ENCODE peak calls at places on chromosomes 6 and 20, in seven cellular contexts. One of them, this sample, is unnamed.

GRCh38 chr20:1283522-1284210 is 17.6 kb downstream of the SNPH start:
- DNase-seq in right lobe of liver: no peak
- DNase-seq in WERI-Rb-1: no peak
- DNase-seq in breast epithelium: no peak
- DNase-seq in CD4-positive, alpha-beta T cell: peak; percentile 12
- DNase-seq in brain microvascular endothelial cell: no peak
- DNase-seq in naive thymus-derived CD4-positive, alpha-beta T cell: no peak
- DNase-seq in this sample: no peak

GRCh38 chr20:19928379-19929360 is 88.5 kb upstream of the NAA20 start:
- DNase-seq in naive thymus-derived CD4-positive, alpha-beta T cell: no peak
- DNase-seq in right lobe of liver: no peak
- DNase-seq in brain microvascular endothelial cell: no peak
- DNase-seq in WERI-Rb-1: no peak
- DNase-seq in CD4-positive, alpha-beta T cell: no peak
- DNase-seq in breast epithelium: no peak
- DNase-seq in this sample: no peak

GRCh38 chr20:52913650-52914387 is 58.3 kb upstream of the TSHZ2 start:
- DNase-seq in breast epithelium: no peak
- DNase-seq in right lobe of liver: no peak
- DNase-seq in brain microvascular endothelial cell: no peak
- DNase-seq in naive thymus-derived CD4-positive, alpha-beta T cell: no peak
- DNase-seq in WERI-Rb-1: no peak
- DNase-seq in CD4-positive, alpha-beta T cell: no peak
- DNase-seq in this sample: no peak

GRCh38 chr20:57582432-57583288 is 21.8 kb downstream of the PCK1 start:
- DNase-seq in CD4-positive, alpha-beta T cell: no peak
- DNase-seq in breast epithelium: no peak
- DNase-seq in naive thymus-derived CD4-positive, alpha-beta T cell: no peak
- DNase-seq in right lobe of liver: no peak
- DNase-seq in brain microvascular endothelial cell: peak; percentile 71
- DNase-seq in WERI-Rb-1: peak; percentile 53
- DNase-seq in this sample: peak; percentile 48

GRCh38 chr20:53718142-53718481 is 124.5 kb upstream of the ZNF217 start:
- DNase-seq in right lobe of liver: no peak
- DNase-seq in brain microvascular endothelial cell: no peak
- DNase-seq in WERI-Rb-1: peak; percentile 78
- DNase-seq in naive thymus-derived CD4-positive, alpha-beta T cell: no peak
- DNase-seq in CD4-positive, alpha-beta T cell: no peak
- DNase-seq in breast epithelium: no peak
- DNase-seq in this sample: no peak

GRCh38 chr6:83429857-83430605 is 820 bp downstream of the ME1 start:
- DNase-seq in CD4-positive, alpha-beta T cell: no peak
- DNase-seq in right lobe of liver: no peak
- DNase-seq in breast epithelium: no peak
- DNase-seq in brain microvascular endothelial cell: peak; percentile 49
- DNase-seq in WERI-Rb-1: no peak
- DNase-seq in naive thymus-derived CD4-positive, alpha-beta T cell: no peak
- DNase-seq in this sample: no peak

GRCh38 chr6:161216616-161217205 is 57.1 kb downstream of the AGPAT4 start:
- DNase-seq in naive thymus-derived CD4-positive, alpha-beta T cell: no peak
- DNase-seq in brain microvascular endothelial cell: no peak
- DNase-seq in breast epithelium: no peak
- DNase-seq in CD4-positive, alpha-beta T cell: no peak
- DNase-seq in right lobe of liver: no peak
- DNase-seq in WERI-Rb-1: no peak
- DNase-seq in this sample: no peak

GRCh38 chr6:169841907-169842606 is 90.6 kb downstream of the ERMARD start:
- DNase-seq in WERI-Rb-1: no peak
- DNase-seq in breast epithelium: peak; percentile 47
- DNase-seq in naive thymus-derived CD4-positive, alpha-beta T cell: no peak
- DNase-seq in brain microvascular endothelial cell: no peak
- DNase-seq in CD4-positive, alpha-beta T cell: no peak
- DNase-seq in right lobe of liver: no peak
- DNase-seq in this sample: no peak

GRCh38 chr6:33731751-33732282 is 14.9 kb downstream of the IP6K3 start:
- DNase-seq in breast epithelium: peak; percentile 70
- DNase-seq in WERI-Rb-1: no peak
- DNase-seq in CD4-positive, alpha-beta T cell: no peak
- DNase-seq in right lobe of liver: peak; percentile 90
- DNase-seq in brain microvascular endothelial cell: no peak
- DNase-seq in naive thymus-derived CD4-positive, alpha-beta T cell: no peak
- DNase-seq in this sample: no peak

GRCh38 chr20:21118138-21118537 is 7.7 kb upstream of the KIZ start:
- DNase-seq in CD4-positive, alpha-beta T cell: no peak
- DNase-seq in breast epithelium: no peak
- DNase-seq in naive thymus-derived CD4-positive, alpha-beta T cell: no peak
- DNase-seq in right lobe of liver: no peak
- DNase-seq in WERI-Rb-1: no peak
- DNase-seq in brain microvascular endothelial cell: no peak
- DNase-seq in this sample: no peak

GRCh38 chr6:31497595-31498476 is at the start of gene MICB:
- DNase-seq in WERI-Rb-1: peak; percentile 83
- DNase-seq in CD4-positive, alpha-beta T cell: peak; percentile 83
- DNase-seq in breast epithelium: peak; percentile 77
- DNase-seq in brain microvascular endothelial cell: peak; percentile 77
- DNase-seq in naive thymus-derived CD4-positive, alpha-beta T cell: peak; percentile 75
- DNase-seq in right lobe of liver: peak; percentile 85
- DNase-seq in this sample: no peak

GRCh38 chr6:31498748-31499147 is 803 bp downstream of the MICB start:
- DNase-seq in WERI-Rb-1: no peak
- DNase-seq in naive thymus-derived CD4-positive, alpha-beta T cell: no peak
- DNase-seq in brain microvascular endothelial cell: no peak
- DNase-seq in right lobe of liver: no peak
- DNase-seq in breast epithelium: no peak
- DNase-seq in CD4-positive, alpha-beta T cell: no peak
- DNase-seq in this sample: no peak

GRCh38 chr6:31490115-31490873 is 7.7 kb upstream of the MICB start:
- DNase-seq in right lobe of liver: no peak
- DNase-seq in naive thymus-derived CD4-positive, alpha-beta T cell: no peak
- DNase-seq in WERI-Rb-1: no peak
- DNase-seq in breast epithelium: no peak
- DNase-seq in CD4-positive, alpha-beta T cell: no peak
- DNase-seq in brain microvascular endothelial cell: no peak
- DNase-seq in this sample: no peak

GRCh38 chr6:31493875-31494694 is 3.9 kb upstream of the MICB start:
- DNase-seq in naive thymus-derived CD4-positive, alpha-beta T cell: peak; percentile 57
- DNase-seq in WERI-Rb-1: peak; percentile 90
- DNase-seq in breast epithelium: peak; percentile 77
- DNase-seq in right lobe of liver: peak; percentile 83
- DNase-seq in brain microvascular endothelial cell: peak; percentile 79
- DNase-seq in CD4-positive, alpha-beta T cell: peak; percentile 78
- DNase-seq in this sample: peak; percentile 45

DNA sequence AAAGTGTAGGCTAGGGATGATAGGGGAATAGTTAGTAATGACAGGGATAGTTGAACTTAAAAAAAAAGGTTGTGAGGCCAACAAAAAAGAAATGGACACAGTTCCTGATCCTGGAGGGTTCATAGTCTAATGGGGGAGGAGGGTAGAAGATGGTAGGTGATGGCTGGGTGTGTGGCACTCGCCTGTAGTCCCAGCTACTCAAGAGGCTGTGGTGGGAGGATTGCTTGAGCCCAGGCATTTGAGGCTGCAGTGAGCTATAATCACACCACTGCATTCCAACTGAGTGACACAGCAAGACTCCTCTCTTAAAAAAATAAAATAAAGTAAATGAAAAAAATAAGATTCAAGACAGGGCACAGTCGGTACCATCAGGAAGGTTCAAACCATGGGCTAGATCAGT is 2.4 kb upstream of the MICB start:
- DNase-seq in WERI-Rb-1: no peak
- DNase-seq in breast epithelium: no peak
- DNase-seq in right lobe of liver: no peak
- DNase-seq in brain microvascular endothelial cell: peak; percentile 88
- DNase-seq in naive thymus-derived CD4-positive, alpha-beta T cell: no peak
- DNase-seq in CD4-positive, alpha-beta T cell: no peak
- DNase-seq in this sample: no peak
- H3K27ac ChIP-seq in WERI-Rb-1: no peak overlapping the region
- H3K27ac ChIP-seq in breast epithelium: no peak overlapping the region
- H3K27ac ChIP-seq in right lobe of liver: no peak overlapping the region
- H3K27ac ChIP-seq in brain microvascular endothelial cell: peak overlapping the region; percentile 93
- H3K27ac ChIP-seq in naive thymus-derived CD4-positive, alpha-beta T cell: peak overlapping the region; percentile 81
- H3K27ac ChIP-seq in CD4-positive, alpha-beta T cell: no peak overlapping the region
- H3K27ac ChIP-seq in this sample: no peak overlapping the region

GRCh38 chr20:49566401-49566800 is 1.5 kb downstream of the PTGIS start:
- DNase-seq in right lobe of liver: no peak
- DNase-seq in breast epithelium: no peak
- DNase-seq in CD4-positive, alpha-beta T cell: no peak
- DNase-seq in WERI-Rb-1: no peak
- DNase-seq in brain microvascular endothelial cell: no peak
- DNase-seq in naive thymus-derived CD4-positive, alpha-beta T cell: no peak
- DNase-seq in this sample: no peak
- H3K27ac ChIP-seq in right lobe of liver: peak overlapping the region; percentile 56
- H3K27ac ChIP-seq in breast epithelium: peak overlapping the region; percentile 71
- H3K27ac ChIP-seq in CD4-positive, alpha-beta T cell: no peak overlapping the region
- H3K27ac ChIP-seq in WERI-Rb-1: no peak overlapping the region
- H3K27ac ChIP-seq in brain microvascular endothelial cell: no peak overlapping the region
- H3K27ac ChIP-seq in naive thymus-derived CD4-positive, alpha-beta T cell: no peak overlapping the region
- H3K27ac ChIP-seq in this sample: no peak overlapping the region

GRCh38 chr6:30877419-30878262 is 6.7 kb upstream of the DDR1 start:
- DNase-seq in CD4-positive, alpha-beta T cell: peak; percentile 80
- DNase-seq in WERI-Rb-1: peak; percentile 94
- DNase-seq in breast epithelium: peak; percentile 89
- DNase-seq in right lobe of liver: peak; percentile 87
- DNase-seq in naive thymus-derived CD4-positive, alpha-beta T cell: peak; percentile 67
- DNase-seq in brain microvascular endothelial cell: peak; percentile 87
- DNase-seq in this sample: no peak
- H3K27ac ChIP-seq in CD4-positive, alpha-beta T cell: no peak overlapping the region
- H3K27ac ChIP-seq in WERI-Rb-1: no peak overlapping the region
- H3K27ac ChIP-seq in breast epithelium: peak overlapping the region; percentile 90
- H3K27ac ChIP-seq in right lobe of liver: peak overlapping the region; percentile 36
- H3K27ac ChIP-seq in naive thymus-derived CD4-positive, alpha-beta T cell: peak overlapping the region; percentile 50
- H3K27ac ChIP-seq in brain microvascular endothelial cell: peak overlapping the region; percentile 9
- H3K27ac ChIP-seq in this sample: peak overlapping the region; percentile 63

GRCh38 chr20:32326507-32326851 is 31.7 kb upstream of the ASXL1 start:
- DNase-seq in brain microvascular endothelial cell: peak; percentile 16
- DNase-seq in right lobe of liver: no peak
- DNase-seq in naive thymus-derived CD4-positive, alpha-beta T cell: no peak
- DNase-seq in CD4-positive, alpha-beta T cell: no peak
- DNase-seq in breast epithelium: no peak
- DNase-seq in WERI-Rb-1: no peak
- DNase-seq in this sample: no peak
- H3K27ac ChIP-seq in brain microvascular endothelial cell: peak overlapping the region; percentile 95
- H3K27ac ChIP-seq in right lobe of liver: no peak overlapping the region
- H3K27ac ChIP-seq in naive thymus-derived CD4-positive, alpha-beta T cell: no peak overlapping the region
- H3K27ac ChIP-seq in CD4-positive, alpha-beta T cell: no peak overlapping the region
- H3K27ac ChIP-seq in breast epithelium: peak overlapping the region; percentile 25
- H3K27ac ChIP-seq in WERI-Rb-1: no peak overlapping the region
- H3K27ac ChIP-seq in this sample: no peak overlapping the region

GRCh38 chr6:166348305-166348949 is 6.1 kb upstream of the SFT2D1 start:
- DNase-seq in CD4-positive, alpha-beta T cell: no peak
- DNase-seq in right lobe of liver: peak; percentile 60
- DNase-seq in WERI-Rb-1: no peak
- DNase-seq in naive thymus-derived CD4-positive, alpha-beta T cell: no peak
- DNase-seq in brain microvascular endothelial cell: no peak
- DNase-seq in breast epithelium: no peak
- DNase-seq in this sample: no peak
- H3K27ac ChIP-seq in CD4-positive, alpha-beta T cell: no peak overlapping the region
- H3K27ac ChIP-seq in right lobe of liver: peak overlapping the region; percentile 59
- H3K27ac ChIP-seq in WERI-Rb-1: no peak overlapping the region
- H3K27ac ChIP-seq in naive thymus-derived CD4-positive, alpha-beta T cell: no peak overlapping the region
- H3K27ac ChIP-seq in brain microvascular endothelial cell: no peak overlapping the region
- H3K27ac ChIP-seq in breast epithelium: no peak overlapping the region
- H3K27ac ChIP-seq in this sample: no peak overlapping the region

GRCh38 chr6:3195377-3195694 is 32.1 kb downstream of the TUBB2B start:
- DNase-seq in brain microvascular endothelial cell: no peak
- DNase-seq in naive thymus-derived CD4-positive, alpha-beta T cell: no peak
- DNase-seq in right lobe of liver: no peak
- DNase-seq in CD4-positive, alpha-beta T cell: no peak
- DNase-seq in breast epithelium: no peak
- DNase-seq in WERI-Rb-1: no peak
- DNase-seq in this sample: no peak
- H3K27ac ChIP-seq in brain microvascular endothelial cell: no peak overlapping the region
- H3K27ac ChIP-seq in naive thymus-derived CD4-positive, alpha-beta T cell: no peak overlapping the region
- H3K27ac ChIP-seq in right lobe of liver: no peak overlapping the region
- H3K27ac ChIP-seq in CD4-positive, alpha-beta T cell: no peak overlapping the region
- H3K27ac ChIP-seq in breast epithelium: no peak overlapping the region
- H3K27ac ChIP-seq in WERI-Rb-1: peak overlapping the region; percentile 79
- H3K27ac ChIP-seq in this sample: peak overlapping the region; percentile 75

GRCh38 chr6:29728173-29728879 is 5.1 kb downstream of the HLA-F start:
- DNase-seq in breast epithelium: no peak
- DNase-seq in right lobe of liver: no peak
- DNase-seq in naive thymus-derived CD4-positive, alpha-beta T cell: no peak
- DNase-seq in brain microvascular endothelial cell: no peak
- DNase-seq in WERI-Rb-1: no peak
- DNase-seq in CD4-positive, alpha-beta T cell: no peak
- DNase-seq in this sample: no peak
- H3K27ac ChIP-seq in breast epithelium: no peak overlapping the region
- H3K27ac ChIP-seq in right lobe of liver: no peak overlapping the region
- H3K27ac ChIP-seq in naive thymus-derived CD4-positive, alpha-beta T cell: peak overlapping the region; percentile 16
- H3K27ac ChIP-seq in brain microvascular endothelial cell: no peak overlapping the region
- H3K27ac ChIP-seq in WERI-Rb-1: no peak overlapping the region
- H3K27ac ChIP-seq in CD4-positive, alpha-beta T cell: no peak overlapping the region
- H3K27ac ChIP-seq in this sample: no peak overlapping the region

GRCh38 chr6:134520181-134521115 is 202.5 kb upstream of the SGK1 start:
- DNase-seq in right lobe of liver: no peak
- DNase-seq in breast epithelium: no peak
- DNase-seq in brain microvascular endothelial cell: no peak
- DNase-seq in WERI-Rb-1: no peak
- DNase-seq in CD4-positive, alpha-beta T cell: no peak
- DNase-seq in naive thymus-derived CD4-positive, alpha-beta T cell: no peak
- DNase-seq in this sample: no peak
- H3K27ac ChIP-seq in right lobe of liver: peak overlapping the region; percentile 68
- H3K27ac ChIP-seq in breast epithelium: peak overlapping the region; percentile 52
- H3K27ac ChIP-seq in brain microvascular endothelial cell: no peak overlapping the region
- H3K27ac ChIP-seq in WERI-Rb-1: no peak overlapping the region
- H3K27ac ChIP-seq in CD4-positive, alpha-beta T cell: no peak overlapping the region
- H3K27ac ChIP-seq in naive thymus-derived CD4-positive, alpha-beta T cell: no peak overlapping the region
- H3K27ac ChIP-seq in this sample: peak overlapping the region; percentile 19

GRCh38 chr6:43703512-43704429 is 16.2 kb upstream of the MRPS18A start:
- DNase-seq in brain microvascular endothelial cell: no peak
- DNase-seq in breast epithelium: no peak
- DNase-seq in right lobe of liver: no peak
- DNase-seq in CD4-positive, alpha-beta T cell: no peak
- DNase-seq in naive thymus-derived CD4-positive, alpha-beta T cell: no peak
- DNase-seq in WERI-Rb-1: no peak
- DNase-seq in this sample: no peak
- H3K27ac ChIP-seq in brain microvascular endothelial cell: no peak overlapping the region
- H3K27ac ChIP-seq in breast epithelium: peak overlapping the region; percentile 62
- H3K27ac ChIP-seq in right lobe of liver: no peak overlapping the region
- H3K27ac ChIP-seq in CD4-positive, alpha-beta T cell: no peak overlapping the region
- H3K27ac ChIP-seq in naive thymus-derived CD4-positive, alpha-beta T cell: no peak overlapping the region
- H3K27ac ChIP-seq in WERI-Rb-1: no peak overlapping the region
- H3K27ac ChIP-seq in this sample: no peak overlapping the region